ENCODE peak calls at places on chromosomes 2 and 18, in ten cellular contexts. M is Calu3, W is kidney tubule cell, R is NCI-H446 treated with DMSO at 0.1 percent for 48 hours, O is thoracic aorta, S is neural crest cell, B is NCI-H524, D is COR-L47, H is amniotic stem cell, V is adipocyte. U is an unnamed sample.

GRCh38 chr2:88841224-88841929 is 149.9 kb downstream of the RPIA start:
- DNase-seq in M (no peak), W (peak), R (no peak), O (no peak), S (no peak), B (no peak), D (no peak), H (no peak), V (no peak), U (no peak)

GRCh38 chr2:85942346-85942957 is 53.7 kb upstream of the ST3GAL5 start:
- DNase-seq in M (no peak), W (no peak), R (no peak), O (no peak), S (no peak), B (no peak), D (no peak), H (no peak), V (no peak), U (no peak)

GRCh38 chr2:7237476-7237875 is 320.3 kb downstream of the RNF144A start:
- DNase-seq in M (no peak), W (no peak), R (no peak), O (no peak), S (no peak), B (no peak), D (no peak), H (no peak), V (no peak), U (no peak)

GRCh38 chr2:105238664-105239240 is 2.8 kb upstream of the GPR45 start:
- DNase-seq in M (no peak), W (peak), R (no peak), O (no peak), S (no peak), B (no peak), D (no peak), H (no peak), V (no peak), U (peak)

GRCh38 chr2:190511104-190511503 is 23.4 kb downstream of the NEMP2 start:
- DNase-seq in M (peak), W (peak), R (peak), O (no peak), S (no peak), B (peak), D (peak), H (no peak), V (peak), U (peak)

GRCh38 chr2:6883448-6884122 is 6.0 kb downstream of the RSAD2 start:
- DNase-seq in M (no peak), W (no peak), R (no peak), O (no peak), S (no peak), B (no peak), D (peak), H (no peak), V (no peak), U (no peak)

GRCh38 chr2:136858656-136859055 is 93.3 kb downstream of the THSD7B start:
- DNase-seq in M (no peak), W (no peak), R (no peak), O (no peak), S (no peak), B (peak), D (no peak), H (no peak), V (no peak), U (no peak)

GRCh38 chr2:200862532-200863000 is 1.9 kb downstream of the CLK1 start:
- DNase-seq in M (peak), W (peak), R (peak), O (no peak), S (no peak), B (no peak), D (no peak), H (peak), V (peak), U (peak)

GRCh38 chr2:143807677-143808076 is 678.5 kb downstream of the ARHGAP15 start:
- DNase-seq in M (no peak), W (no peak), R (no peak), O (no peak), S (no peak), B (no peak), D (no peak), H (no peak), V (peak), U (no peak)

GRCh38 chr18:79738041-79738461 is 58.4 kb downstream of the CTDP1 start:
- DNase-seq in M (no peak), W (no peak), R (no peak), O (no peak), S (no peak), B (no peak), D (no peak), H (no peak), V (no peak), U (no peak)

GRCh38 chr18:54480616-54481015 is 110.4 kb upstream of the DYNAP start:
- DNase-seq in M (no peak), W (no peak), R (no peak), O (no peak), S (no peak), B (no peak), D (no peak), H (no peak), V (no peak), U (no peak)

GRCh38 chr18:28175930-28176673 is 828 bp downstream of the CDH2 start:
- DNase-seq in M (no peak), W (peak), R (peak), O (no peak), S (peak), B (peak), D (peak), H (no peak), V (peak), U (no peak)